ENCODE peak calls at places on chromosomes 12 and 14, in six cellular contexts. D is tibial nerve, I is B cell, H is neural crest cell, S is lower leg skin, T is spleen. P is an unnamed sample.

GRCh38 chr12:3379079-3379478 is 111.9 kb upstream of the PRMT8 start:
- DNase-seq in D (no peak), S (peak), I (no peak), H (no peak), T (no peak), P (no peak)

GRCh38 chr12:44847888-44848770 is 28.0 kb downstream of the NELL2 start:
- DNase-seq in D (no peak), I (no peak), S (no peak), T (peak), H (no peak), P (no peak)

GRCh38 chr12:118680361-118680963 is 300.9 kb upstream of the SRRM4 start:
- DNase-seq in S (no peak), D (peak), I (no peak), T (no peak), H (peak), P (no peak)

GRCh38 chr12:131832393-131833231 is 4.4 kb downstream of the MMP17 start:
- DNase-seq in T (no peak), D (no peak), S (no peak), I (no peak), H (no peak), P (no peak)

GRCh38 chr12:53623526-53623925 is 2.7 kb downstream of the ATF7 start:
- DNase-seq in H (no peak), S (no peak), I (no peak), T (no peak), D (peak), P (no peak)

GRCh38 chr12:30794591-30795409 is 40.0 kb upstream of the CAPRIN2 start:
- DNase-seq in T (no peak), H (no peak), S (no peak), I (no peak), D (no peak), P (no peak)

GRCh38 chr12:48002179-48002601 is 2.1 kb downstream of the COL2A1 start:
- DNase-seq in T (no peak), S (no peak), I (peak), H (peak), D (no peak), P (no peak)

GRCh38 chr12:105562727-105563072 is 232.2 kb downstream of the C12orf75 start:
- DNase-seq in S (peak), D (no peak), T (no peak), I (no peak), H (no peak), P (no peak)

GRCh38 chr12:1593232-1594044 is 943 bp downstream of the FBXL14 start:
- DNase-seq in D (no peak), H (no peak), I (peak), T (peak), S (no peak), P (no peak)

GRCh38 chr14:26444745-26445144 is 153.1 kb downstream of the NOVA1 start:
- DNase-seq in T (no peak), H (peak), D (no peak), S (no peak), I (no peak), P (no peak)

GRCh38 chr12:58310828-58311273 is 369.5 kb downstream of the ATP23 start:
- DNase-seq in D (no peak), H (no peak), T (no peak), I (no peak), S (peak), P (no peak)

GRCh38 chr12:63917864-63918742 is 73.6 kb downstream of the SRGAP1 start:
- DNase-seq in H (no peak), I (no peak), S (peak), D (peak), T (no peak), P (no peak)

GRCh38 chr12:104498211-104498801 is 41.6 kb downstream of the CHST11 start:
- DNase-seq in I (no peak), H (no peak), D (no peak), S (no peak), T (no peak), P (no peak)

GRCh38 chr12:21538259-21538658 is 12.2 kb downstream of the SPX start:
- DNase-seq in H (no peak), T (no peak), I (no peak), S (no peak), D (no peak), P (no peak)

GRCh38 chr12:106139422-106140141 is 828 bp upstream of the NUAK1 start:
- DNase-seq in S (peak), H (peak), T (peak), I (no peak), D (peak), P (no peak)

GRCh38 chr14:53857625-53858343 is 98.8 kb downstream of the BMP4 start:
- DNase-seq in T (no peak), D (no peak), H (no peak), I (no peak), S (no peak), P (no peak)

GRCh38 chr12:124281309-124281708 is 13.6 kb upstream of the RFLNA start:
- DNase-seq in H (no peak), T (no peak), D (no peak), I (no peak), S (no peak), P (no peak)

GRCh38 chr12:49706351-49707126 is 666 bp downstream of the FMNL3 start:
- DNase-seq in T (no peak), S (peak), H (peak), I (peak), D (no peak), P (no peak)

GRCh38 chr14:63670692-63671091 is 29.0 kb upstream of the WDR89 start:
- DNase-seq in S (no peak), D (no peak), T (no peak), I (no peak), H (no peak), P (no peak)

GRCh38 chr14:70622111-70622712 is 19.5 kb upstream of the TTC9 start:
- DNase-seq in H (peak), D (no peak), I (peak), T (no peak), S (no peak), P (no peak)

GRCh38 chr14:80364274-80364673 is 153.0 kb upstream of the DIO2 start:
- DNase-seq in D (no peak), T (no peak), H (no peak), S (no peak), I (no peak), P (no peak)

GRCh38 chr12:56991319-56991906 is 14.9 kb downstream of the ZBTB39 start:
- DNase-seq in H (no peak), T (peak), I (no peak), S (no peak), D (peak), P (peak)

GRCh38 chr12:33586576-33586975 is 147.0 kb upstream of the SYT10 start:
- DNase-seq in D (no peak), S (no peak), H (no peak), T (no peak), I (no peak), P (no peak)

GRCh38 chr14:22232486-22232885 is 356.5 kb downstream of the DAD1 start:
- DNase-seq in S (no peak), T (no peak), H (no peak), D (no peak), I (no peak), P (no peak)

GRCh38 chr12:28460420-28461130 is 270.3 kb downstream of the CCDC91 start:
- DNase-seq in I (no peak), D (no peak), S (no peak), H (no peak), T (no peak), P (no peak)

GRCh38 chr12:32298917-32299316 is 100.4 kb upstream of the FGD4 start:
- DNase-seq in T (no peak), S (no peak), D (no peak), H (no peak), I (no peak), P (no peak)

GRCh38 chr12:68750506-68750905 is 4.5 kb downstream of the SLC35E3 start:
- DNase-seq in T (no peak), I (no peak), H (no peak), D (no peak), S (no peak), P (no peak)

GRCh38 chr12:15620726-15621125 is 168.5 kb downstream of the EPS8 start:
- DNase-seq in D (no peak), I (no peak), S (no peak), T (no peak), H (no peak), P (no peak)

GRCh38 chr14:26984318-26985177 is 386.7 kb upstream of the NOVA1 start:
- DNase-seq in S (peak), H (peak), T (no peak), I (no peak), D (peak), P (no peak)

GRCh38 chr14:49769581-49770211 is 1.7 kb downstream of the KLHDC2 start:
- DNase-seq in I (no peak), H (no peak), T (no peak), S (no peak), D (no peak), P (no peak)

GRCh38 chr14:49769171-49769570 is 1.2 kb downstream of the KLHDC2 start:
- DNase-seq in T (no peak), D (no peak), S (no peak), I (no peak), H (no peak), P (no peak)

GRCh38 chr14:49768301-49769121 is 558 bp downstream of the KLHDC2 start:
- DNase-seq in S (peak), I (peak), T (peak), H (peak), D (peak), P (no peak)

GRCh38 chr14:49766839-49767238 is 1.1 kb upstream of the KLHDC2 start:
- DNase-seq in I (no peak), H (no peak), S (no peak), T (no peak), D (no peak), P (no peak)

GRCh38 chr14:49767473-49768300 is at the start of gene KLHDC2:
- DNase-seq in D (peak), H (peak), T (peak), S (peak), I (peak), P (peak)
- TF ChIP-seq CTCF in D (peak), H (peak), T (no peak), S (no peak), I (peak), P (no peak)

DNA sequence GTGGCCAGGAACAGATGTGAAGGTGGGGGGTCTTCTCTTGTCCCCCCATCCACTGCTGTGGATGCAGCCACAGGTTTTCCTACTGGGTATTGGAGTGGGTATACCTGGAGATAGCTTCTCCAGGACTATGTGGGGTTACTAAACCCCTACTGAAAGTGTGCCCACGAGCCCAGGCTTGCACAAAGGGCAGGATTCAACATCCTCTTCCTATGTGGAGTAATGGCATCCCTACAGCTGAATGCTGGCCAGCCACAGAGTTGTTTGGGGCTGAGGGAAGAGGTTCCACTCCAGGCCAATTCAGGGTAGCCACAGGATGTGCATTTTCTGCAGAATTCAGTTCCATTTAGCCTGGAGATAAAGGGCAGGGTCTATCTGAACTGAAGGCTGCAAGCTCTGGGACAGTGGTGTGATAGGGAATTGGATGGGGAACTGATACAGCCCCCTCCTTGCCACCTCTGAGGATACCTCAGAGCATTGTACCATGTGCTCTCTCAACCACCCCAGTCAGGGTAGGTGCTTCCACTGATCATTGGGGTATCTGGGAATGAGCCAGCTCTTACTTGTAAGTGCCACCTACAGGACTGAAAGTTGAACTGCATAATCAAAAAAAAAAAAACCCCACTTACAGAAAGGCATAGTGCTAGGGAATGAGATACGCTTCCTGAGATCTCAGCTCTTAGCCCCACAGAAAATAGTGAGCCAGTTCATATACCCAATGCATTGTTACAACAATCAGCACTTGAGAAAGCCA is 187.1 kb downstream of the KITLG start:
- DNase-seq in D (no peak), H (no peak), I (no peak), S (no peak), T (no peak), P (no peak)
- TF ChIP-seq CTCF in D (no peak), H (peak), I (no peak), S (no peak), T (no peak), P (no peak)

GRCh38 chr12:23055004-23055403 is 430.0 kb downstream of the ETNK1 start:
- DNase-seq in I (no peak), H (peak), T (no peak), S (no peak), D (no peak), P (no peak)
- TF ChIP-seq CTCF in I (no peak), H (peak), T (no peak), S (no peak), D (no peak), P (no peak)

GRCh38 chr14:75491376-75491978 is 30.8 kb upstream of the BATF start:
- DNase-seq in D (no peak), I (no peak), S (no peak), H (no peak), T (no peak), P (no peak)
- TF ChIP-seq CTCF in D (no peak), I (no peak), S (no peak), H (no peak), T (no peak), P (no peak)

GRCh38 chr12:11651377-11651776 is 1.9 kb downstream of the ETV6 start:
- DNase-seq in I (no peak), S (no peak), D (no peak), H (no peak), T (no peak), P (no peak)

GRCh38 chr12:11650697-11651281 is 1.3 kb downstream of the ETV6 start:
- DNase-seq in T (no peak), D (no peak), H (no peak), S (no peak), I (no peak), P (no peak)

GRCh38 chr12:11649413-11650278 is at the start of gene ETV6:
- DNase-seq in T (peak), H (peak), D (peak), S (peak), I (peak), P (no peak)

GRCh38 chr12:11650279-11650696 is 814 bp downstream of the ETV6 start:
- DNase-seq in H (no peak), D (no peak), T (no peak), I (no peak), S (no peak), P (no peak)

DNA sequence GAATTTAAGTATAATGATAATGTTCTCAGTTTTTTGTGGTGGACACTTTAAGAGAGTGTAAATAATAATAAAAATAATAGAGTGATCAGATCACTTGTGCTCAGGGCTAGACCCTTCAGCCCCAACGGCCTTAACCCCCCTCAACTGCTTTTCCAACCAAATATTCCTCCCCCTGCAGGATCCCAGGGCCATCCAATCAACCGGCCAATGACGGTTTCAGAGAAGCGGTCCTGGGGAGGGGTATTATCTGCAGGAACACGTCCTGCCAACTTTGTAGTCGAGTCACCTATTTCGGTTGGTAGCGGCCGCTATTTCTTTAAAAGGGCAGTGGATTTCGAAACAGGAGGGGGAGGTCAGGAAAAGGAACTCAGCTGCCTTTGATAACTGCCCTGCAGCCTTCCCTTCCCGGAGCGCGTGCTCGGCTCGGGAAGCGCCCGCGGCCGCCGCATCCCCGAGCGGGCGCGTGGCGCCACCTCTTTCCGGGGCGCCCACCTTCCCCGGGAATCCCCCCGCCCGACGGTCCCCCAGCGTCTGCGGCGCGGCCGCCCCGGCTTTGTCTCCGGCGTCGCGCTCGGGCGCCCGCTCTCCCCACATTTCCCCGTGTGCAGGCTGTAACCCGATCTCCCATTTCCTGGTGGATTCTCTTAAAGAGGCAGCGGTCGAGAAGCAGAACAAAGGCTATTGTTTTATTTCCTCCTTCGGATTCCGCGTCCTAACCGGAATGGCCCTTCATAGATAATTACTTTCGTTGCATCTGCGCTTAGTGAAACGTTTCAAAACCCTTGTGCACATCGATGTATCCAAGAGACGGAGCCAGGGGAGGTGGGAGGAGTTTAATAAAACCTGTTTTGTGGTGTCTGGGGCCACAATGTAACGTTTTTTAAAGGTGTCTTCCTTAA is 711 bp upstream of the ETV6 start:
- DNase-seq in S (peak), D (peak), T (peak), I (peak), H (peak), P (no peak)
- TF ChIP-seq CTCF in S (no peak), D (no peak), T (no peak), I (no peak), H (no peak), P (no peak)

GRCh38 chr12:122421815-122422737 is at the start of gene CLIP1:
- DNase-seq in S (peak), T (peak), D (peak), I (peak), H (peak), P (no peak)
- TF ChIP-seq CTCF in S (no peak), T (no peak), D (peak), I (peak), H (peak), P (peak)

GRCh38 chr12:66380769-66381168 is 78.5 kb downstream of the HELB start:
- DNase-seq in H (no peak), D (no peak), T (no peak), S (no peak), I (no peak), P (no peak)

GRCh38 chr12:66379613-66380012 is 77.3 kb downstream of the HELB start:
- DNase-seq in T (no peak), I (no peak), H (no peak), S (no peak), D (no peak), P (no peak)

GRCh38 chr12:66371982-66372381 is 69.7 kb downstream of the HELB start:
- DNase-seq in S (no peak), I (no peak), D (no peak), H (no peak), T (no peak), P (no peak)

DNA sequence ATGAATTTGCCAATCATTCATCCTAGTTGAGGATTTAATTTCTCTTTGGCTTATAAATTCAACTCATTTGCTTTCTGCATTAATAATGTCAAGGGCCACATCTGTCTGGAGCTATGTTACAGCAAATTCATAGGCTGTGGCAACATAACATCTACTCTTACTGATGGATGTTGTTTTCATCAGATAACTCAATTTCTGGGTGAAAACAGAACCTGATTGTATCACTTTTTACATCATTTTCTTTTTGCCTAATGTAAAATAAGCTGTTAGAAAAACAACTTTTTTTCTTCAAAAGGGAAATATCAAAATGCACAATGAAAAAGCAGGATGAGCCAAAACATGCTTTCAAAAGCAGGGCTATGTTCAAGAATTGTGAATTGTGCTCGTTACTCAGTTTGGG is 73.3 kb downstream of the HELB start:
- DNase-seq in D (no peak), S (no peak), T (no peak), I (no peak), H (no peak), P (no peak)
- TF ChIP-seq CTCF in D (no peak), S (no peak), T (no peak), I (no peak), H (no peak), P (no peak)

GRCh38 chr14:55416866-55417265 is 5.2 kb upstream of the ATG14 start:
- DNase-seq in S (no peak), I (no peak), T (no peak), H (no peak), D (no peak), P (no peak)
- TF ChIP-seq CTCF in S (no peak), I (no peak), T (no peak), H (peak), D (no peak), P (no peak)